ENCODE peak calls at places on chromosomes 11 and 22, in eight cellular contexts. Z, A, C, R, M, I, W and H are unnamed samples.

GRCh38 chr11:134267966-134268365 is 8.2 kb upstream of the GLB1L3 start:
- ATAC-seq in Z (no peak), C (no peak), W (no peak), A (no peak), I (no peak), M (no peak), R (no peak), H (no peak)

GRCh38 chr22:18056802-18057474 is 20.9 kb upstream of the PEX26 start:
- ATAC-seq in R (no peak), M (no peak), I (no peak), A (no peak), C (no peak), W (no peak), Z (no peak), H (no peak)

GRCh38 chr11:99244613-99245012 is 223.9 kb downstream of the CNTN5 start:
- ATAC-seq in R (no peak), I (no peak), Z (no peak), A (no peak), C (no peak), M (peak), W (no peak), H (no peak)

GRCh38 chr11:113862430-113862829 is 12.9 kb downstream of the USP28 start:
- ATAC-seq in I (no peak), R (no peak), Z (no peak), W (no peak), C (no peak), A (peak), M (no peak), H (no peak)

GRCh38 chr22:47918276-47918928 is 1156.0 kb downstream of the TBC1D22A start:
- ATAC-seq in R (no peak), Z (no peak), C (no peak), I (no peak), W (peak), A (no peak), M (no peak), H (no peak)

GRCh38 chr11:86418929-86419328 is 44.2 kb downstream of the CCDC81 start:
- ATAC-seq in M (no peak), R (no peak), Z (no peak), I (no peak), W (peak), C (no peak), A (peak), H (no peak)

GRCh38 chr22:40578171-40578570 is 58.3 kb downstream of the MRTFA start:
- ATAC-seq in M (no peak), R (no peak), W (peak), C (peak), I (no peak), Z (no peak), A (no peak), H (no peak)

GRCh38 chr11:129275825-129276224 is 83.7 kb upstream of the ARHGAP32 start:
- ATAC-seq in R (no peak), Z (no peak), C (no peak), W (no peak), M (no peak), A (peak), I (no peak), H (no peak)

GRCh38 chr11:64916040-64916847 is 765 bp downstream of the ATG2A start:
- ATAC-seq in M (peak), W (peak), Z (peak), I (peak), R (no peak), C (no peak), A (peak), H (no peak)

GRCh38 chr11:67649634-67650540 is 643 bp downstream of the ACY3 start:
- ATAC-seq in A (no peak), I (no peak), C (peak), W (no peak), M (no peak), Z (no peak), R (no peak), H (peak)

GRCh38 chr22:32700186-32700882 is 101.2 kb upstream of the TIMP3 start:
- ATAC-seq in A (peak), Z (peak), W (no peak), C (no peak), M (peak), R (peak), I (peak), H (peak)

GRCh38 chr11:119189393-119189792 is 4.1 kb downstream of the NHERF4 start:
- ATAC-seq in M (no peak), I (no peak), C (no peak), R (no peak), A (no peak), W (no peak), Z (no peak), H (no peak)

GRCh38 chr22:46238541-46238940 is 11.6 kb downstream of the CDPF1 start:
- ATAC-seq in M (no peak), A (no peak), W (no peak), I (peak), C (no peak), R (no peak), Z (peak), H (no peak)

GRCh38 chr11:30447246-30447645 is 124.3 kb downstream of the ARL14EP start:
- ATAC-seq in C (no peak), Z (no peak), A (no peak), W (no peak), M (no peak), I (no peak), R (no peak), H (no peak)

GRCh38 chr11:60206616-60207015 is 23.7 kb upstream of the MS4A6A start:
- ATAC-seq in I (no peak), C (no peak), R (no peak), W (peak), Z (no peak), A (no peak), M (no peak), H (no peak)

GRCh38 chr22:50445071-50445879 is 29.6 kb downstream of the SBF1 start:
- ATAC-seq in W (peak), R (no peak), A (peak), I (no peak), C (peak), Z (peak), M (peak), H (no peak)

GRCh38 chr11:27473017-27473406 is 422 bp upstream of the LGR4 start:
- ATAC-seq in C (no peak), W (no peak), I (peak), M (no peak), A (peak), Z (no peak), R (peak), H (peak)

GRCh38 chr22:38034278-38034882 is 22.8 kb upstream of the PICK1 start:
- ATAC-seq in R (peak), I (peak), A (peak), M (peak), C (no peak), Z (peak), W (no peak), H (peak)

GRCh38 chr11:16925495-16926065 is 88.6 kb downstream of the PLEKHA7 start:
- ATAC-seq in C (no peak), W (peak), Z (peak), M (peak), R (peak), A (peak), I (peak), H (peak)

GRCh38 chr11:102253018-102253775 is 64.1 kb upstream of the BIRC3 start:
- ATAC-seq in A (no peak), W (no peak), R (no peak), Z (no peak), I (no peak), M (no peak), C (no peak), H (no peak)

GRCh38 chr22:40628354-40629042 is 8.0 kb downstream of the MRTFA start:
- ATAC-seq in Z (no peak), C (no peak), W (peak), I (no peak), R (no peak), M (peak), A (no peak), H (no peak)

GRCh38 chr11:44718612-44719390 is 8.0 kb upstream of the TSPAN18 start:
- ATAC-seq in R (no peak), A (no peak), Z (no peak), I (peak), C (no peak), M (no peak), W (no peak), H (no peak)

GRCh38 chr11:121368504-121368903 is 75.9 kb downstream of the SC5D start:
- ATAC-seq in I (no peak), Z (no peak), W (no peak), A (no peak), M (no peak), C (no peak), R (no peak), H (no peak)

GRCh38 chr11:9787981-9788521 is 124.2 kb downstream of the SWAP70 start:
- ATAC-seq in A (no peak), C (no peak), W (no peak), I (peak), M (no peak), R (peak), Z (peak), H (peak)

GRCh38 chr11:31254411-31254810 is 115.1 kb downstream of the DCDC1 start:
- ATAC-seq in I (no peak), A (no peak), M (no peak), C (no peak), W (no peak), Z (no peak), R (no peak), H (no peak)

GRCh38 chr22:19411690-19412045 is 19.9 kb downstream of the HIRA start:
- ATAC-seq in M (no peak), I (peak), R (no peak), A (no peak), Z (peak), C (no peak), W (no peak), H (no peak)

GRCh38 chr11:72088076-72088806 is 7.6 kb downstream of the LRRC51 start:
- ATAC-seq in I (no peak), C (no peak), M (no peak), W (peak), Z (no peak), A (no peak), R (no peak), H (no peak)

GRCh38 chr22:37525073-37525745 is 6.0 kb upstream of the CARD10 start:
- ATAC-seq in A (peak), M (peak), R (no peak), C (no peak), W (no peak), I (peak), Z (peak), H (peak)

GRCh38 chr11:79294845-79295520 is 145.8 kb downstream of the TENM4 start:
- ATAC-seq in A (no peak), W (no peak), R (no peak), M (no peak), Z (no peak), I (no peak), C (no peak), H (no peak)

GRCh38 chr11:114172055-114172861 is 112.7 kb downstream of the ZBTB16 start:
- ATAC-seq in C (peak), Z (no peak), R (peak), W (peak), I (peak), A (no peak), M (no peak), H (no peak)

GRCh38 chr22:39946571-39947407 is 13.4 kb upstream of the TMA7B start:
- ATAC-seq in A (no peak), I (no peak), Z (no peak), R (no peak), C (no peak), W (peak), M (no peak), H (no peak)

GRCh38 chr11:8765294-8765693 is 82.7 kb downstream of the RPL27A start:
- ATAC-seq in R (no peak), W (no peak), I (no peak), Z (no peak), A (peak), C (no peak), M (no peak), H (no peak)

GRCh38 chr11:134762248-134763029 is 350.4 kb upstream of the B3GAT1 start:
- ATAC-seq in I (no peak), C (no peak), R (no peak), A (no peak), M (no peak), W (peak), Z (peak), H (no peak)

GRCh38 chr11:63622318-63622717 is 8.1 kb upstream of the PLAAT3 start:
- ATAC-seq in R (peak), C (no peak), W (no peak), I (peak), Z (no peak), A (peak), M (no peak), H (no peak)

GRCh38 chr22:40694409-40694808 is 15.1 kb downstream of the MCHR1 start:
- ATAC-seq in Z (peak), C (no peak), M (no peak), A (no peak), R (no peak), I (peak), W (no peak), H (no peak)

GRCh38 chr11:63614136-63614664 is at the start of gene PLAAT3:
- ATAC-seq in A (peak), I (peak), M (peak), C (peak), R (peak), W (peak), Z (peak), H (peak)

GRCh38 chr11:58963551-58964075 is 24.3 kb downstream of the GLYATL1 start:
- ATAC-seq in A (no peak), W (no peak), M (no peak), R (no peak), C (no peak), I (no peak), Z (no peak), H (no peak)

GRCh38 chr11:71081704-71082230 is 170.6 kb downstream of the SHANK2 start:
- ATAC-seq in W (no peak), A (no peak), M (peak), R (no peak), I (no peak), Z (peak), C (no peak), H (no peak)